ENCODE peak calls at places on chromosomes 1 and 21, in five cellular contexts. C is amygdala, K is right lobe of liver, O is AG04450, Q is NCI-H1092 treated with DMSO at 0.1 percent for 48 hours. T is an unnamed sample.

GRCh38 chr1:113396585-113396984 is 6.3 kb downstream of the MAGI3 start:
- DNase-seq in C (no peak), K (no peak), O (peak; percentile 20), Q (no peak), T (no peak)

GRCh38 chr1:28070725-28071593 is 17.5 kb downstream of the EYA3 start:
- DNase-seq in C (no peak), K (no peak), O (no peak), Q (no peak), T (no peak)

GRCh38 chr1:224914292-224914900 is 15.1 kb upstream of the DNAH14 start:
- DNase-seq in C (no peak), K (no peak), O (no peak), Q (no peak), T (no peak)

GRCh38 chr1:241376711-241377110 is 19.7 kb upstream of the RGS7 start:
- DNase-seq in C (no peak), K (no peak), O (no peak), Q (no peak), T (no peak)

GRCh38 chr21:43331111-43331961 is 95.6 kb downstream of the SIK1 start:
- DNase-seq in C (no peak), K (no peak), O (no peak), Q (no peak), T (no peak)

GRCh38 chr1:180431683-180432082 is 70.7 kb downstream of the ACBD6 start:
- DNase-seq in C (no peak), K (no peak), O (no peak), Q (no peak), T (no peak)

GRCh38 chr21:15520811-15521643 is 208.8 kb upstream of the USP25 start:
- DNase-seq in C (no peak), K (no peak), O (no peak), Q (no peak), T (no peak)

GRCh38 chr21:40840441-40840840 is 6.5 kb downstream of the DSCAM start:
- DNase-seq in C (no peak), K (no peak), O (no peak), Q (no peak), T (no peak)

GRCh38 chr1:231734417-231734816 is 107.8 kb downstream of the DISC1 start:
- DNase-seq in C (no peak), K (no peak), O (no peak), Q (no peak), T (no peak)

GRCh38 chr1:184883304-184883815 is 90.9 kb downstream of the NIBAN1 start:
- DNase-seq in C (no peak), K (no peak), O (no peak), Q (no peak), T (no peak)

GRCh38 chr21:36204980-36205379 is 48.4 kb downstream of the DOP1B start:
- DNase-seq in C (no peak), K (no peak), O (no peak), Q (no peak), T (no peak)

GRCh38 chr21:45410151-45410864 is 5.3 kb downstream of the COL18A1 start:
- DNase-seq in C (no peak), K (peak; percentile 64), O (no peak), Q (no peak), T (peak; percentile 71)

GRCh38 chr1:29753771-29754607 is 517.7 kb downstream of the PTPRU start:
- DNase-seq in C (no peak), K (no peak), O (no peak), Q (peak; percentile 23), T (no peak)

GRCh38 chr21:41711416-41712023 is 55.3 kb downstream of the RIPK4 start:
- DNase-seq in C (no peak), K (no peak), O (no peak), Q (no peak), T (no peak)

GRCh38 chr1:156655151-156655903 is 13.4 kb downstream of the BCAN start:
- DNase-seq in C (no peak), K (no peak), O (no peak), Q (no peak), T (no peak)

GRCh38 chr1:201468844-201469644 is at the start of gene PHLDA3:
- DNase-seq in C (peak; percentile 89), K (no peak), O (peak; percentile 85), Q (peak; percentile 67), T (peak; percentile 54)

GRCh38 chr1:233227930-233228465 is 67.5 kb downstream of the PCNX2 start:
- DNase-seq in C (no peak), K (no peak), O (no peak), Q (no peak), T (no peak)

GRCh38 chr1:227542153-227543120 is 20.9 kb upstream of the ZNF678 start:
- DNase-seq in C (peak; percentile 78), K (peak; percentile 88), O (peak; percentile 33), Q (peak; percentile 42), T (peak; percentile 86)

GRCh38 chr1:19437911-19438310 is 47.4 kb downstream of the CAPZB start:
- DNase-seq in C (peak; percentile 26), K (peak; percentile 56), O (no peak), Q (no peak), T (no peak)

GRCh38 chr21:42652527-42653491 is 612 bp upstream of the PDE9A start:
- DNase-seq in C (peak; percentile 77), K (peak; percentile 85), O (no peak), Q (peak; percentile 22), T (peak; percentile 83)

T was measured in left lobe of liver.